ENCODE peak calls at places on chromosomes 11 and 22, in five cellular contexts. T is epithelial cell of esophagus, S is hypothalamus, R is cardiac muscle cell, X is ascending aorta. L is an unnamed sample.

GRCh38 chr11:75700940-75701339 is 16.7 kb upstream of the MOGAT2 start:
- DNase-seq in X (no peak), T (no peak), R (no peak), S (no peak), L (no peak)

GRCh38 chr11:19728436-19728835 is 15.8 kb downstream of the NAV2 start:
- DNase-seq in T (no peak), X (no peak), S (no peak), R (peak), L (no peak)

GRCh38 chr11:61598886-61599868 is 18.3 kb upstream of the SYT7 start:
- DNase-seq in X (no peak), R (peak), T (no peak), S (no peak), L (no peak)

GRCh38 chr11:117194267-117194666 is 4.9 kb upstream of the TAGLN start:
- DNase-seq in S (no peak), X (no peak), R (no peak), T (no peak), L (no peak)

GRCh38 chr11:9462806-9463537 is 2.2 kb downstream of the ZNF143 start:
- DNase-seq in X (no peak), R (peak), T (peak), S (no peak), L (no peak)

GRCh38 chr11:130448039-130448415 is 418 bp upstream of the ADAMTS15 start:
- DNase-seq in X (no peak), S (no peak), T (no peak), R (no peak), L (no peak)

GRCh38 chr11:65260756-65261590 is 789 bp upstream of the POLA2 start:
- DNase-seq in S (no peak), X (no peak), R (no peak), T (no peak), L (no peak)

GRCh38 chr11:6319879-6320410 is 356 bp downstream of the CAVIN3 start:
- DNase-seq in R (peak), X (peak), S (no peak), T (peak), L (peak)

GRCh38 chr11:131275580-131275979 is 94.8 kb upstream of the NTM start:
- DNase-seq in R (no peak), T (no peak), S (no peak), X (no peak), L (no peak)

GRCh38 chr11:36328956-36329673 is 33.0 kb downstream of the PRR5L start:
- DNase-seq in T (no peak), S (no peak), X (no peak), R (peak), L (no peak)

GRCh38 chr22:47232197-47232596 is 469.7 kb downstream of the TBC1D22A start:
- DNase-seq in S (no peak), T (no peak), X (no peak), R (no peak), L (no peak)

GRCh38 chr11:37504066-37504611 is 906.1 kb upstream of the RAG2 start:
- DNase-seq in T (peak), X (no peak), S (no peak), R (peak), L (peak)

GRCh38 chr22:49678137-49678841 is 149.4 kb downstream of the BRD1 start:
- DNase-seq in T (no peak), X (no peak), R (no peak), S (no peak), L (no peak)

GRCh38 chr11:13210424-13210823 is 67.2 kb upstream of the BMAL1 start:
- DNase-seq in R (peak), X (peak), S (no peak), T (peak), L (no peak)

GRCh38 chr11:118295834-118296454 is 8.6 kb upstream of the CD3E start:
- DNase-seq in S (no peak), T (peak), X (no peak), R (peak), L (no peak)

GRCh38 chr11:111923951-111924350 is 5.2 kb downstream of the C11orf52 start:
- DNase-seq in S (no peak), X (peak), T (peak), R (no peak), L (no peak)

GRCh38 chr11:86802601-86803051 is 2.3 kb downstream of the PRSS23 start:
- DNase-seq in S (no peak), T (peak), R (peak), X (no peak), L (no peak)

GRCh38 chr22:38415561-38416321 is 39.3 kb downstream of the KCNJ4 start:
- DNase-seq in T (no peak), S (no peak), R (no peak), X (peak), L (no peak)

GRCh38 chr11:128900468-128900867 is 9.3 kb downstream of the KCNJ5 start:
- DNase-seq in R (no peak), S (no peak), X (no peak), T (no peak), L (no peak)

GRCh38 chr11:1570896-1571759 is 943 bp downstream of the DUSP8 start:
- DNase-seq in R (no peak), S (no peak), X (peak), T (no peak), L (no peak)